ENCODE peak calls at places on chromosome 19, in nine cellular contexts. X is heart right ventricle; F is Karpas-422; D is CD8-positive, alpha-beta memory T cell; C is Caco-2; H is cardiac muscle cell; W is tibial artery; Y is breast epithelium; A is GM23248. R is an unnamed sample.

GRCh38 chr19:46392252-46392801 is 21.0 kb downstream of the CCDC8 start:
- DNase-seq in D (no peak), X (no peak), F (no peak), Y (no peak), H (peak; percentile 73), A (peak; percentile 61), C (no peak), W (no peak), R (no peak)

GRCh38 chr19:33703821-33704220 is 82.1 kb downstream of the CHST8 start:
- DNase-seq in W (no peak), F (no peak), H (no peak), D (no peak), Y (no peak), A (no peak), C (no peak), X (no peak), R (no peak)

GRCh38 chr19:29591670-29592069 is 14.4 kb upstream of the POP4 start:
- DNase-seq in F (no peak), A (no peak), H (no peak), C (no peak), D (no peak), W (no peak), X (no peak), Y (no peak), R (no peak)

GRCh38 chr19:14672043-14672872 is 2.4 kb downstream of the ADGRE3 start:
- DNase-seq in D (peak; percentile 12), C (no peak), W (no peak), Y (no peak), H (no peak), X (no peak), A (no peak), F (peak; percentile 45), R (no peak)

GRCh38 chr19:45899919-45900589 is 2.4 kb downstream of the MYPOP start:
- DNase-seq in A (no peak), C (no peak), X (no peak), H (no peak), Y (no peak), W (no peak), D (no peak), F (no peak), R (no peak)

GRCh38 chr19:17680235-17680722 is 7.9 kb downstream of the UNC13A start:
- DNase-seq in W (peak; percentile 82), C (peak; percentile 32), D (peak; percentile 50), A (peak; percentile 86), H (peak; percentile 58), F (no peak), X (peak; percentile 79), Y (peak; percentile 20), R (peak; percentile 39)

GRCh38 chr19:48351341-48351752 is 12.4 kb downstream of the TMEM143 start:
- DNase-seq in H (peak; percentile 69), Y (no peak), X (peak; percentile 78), C (peak; percentile 85), D (peak; percentile 67), F (peak; percentile 93), W (peak; percentile 59), A (peak; percentile 63), R (no peak)

GRCh38 chr19:36225219-36225892 is 10.4 kb downstream of the ZNF146 start:
- DNase-seq in Y (no peak), W (no peak), D (no peak), X (no peak), A (peak; percentile 71), F (no peak), C (no peak), H (peak; percentile 35), R (no peak)

GRCh38 chr19:7294571-7295212 is 478 bp upstream of the INSR start:
- DNase-seq in D (no peak), X (peak; percentile 81), F (no peak), C (peak; percentile 82), H (peak; percentile 52), W (peak; percentile 78), Y (peak; percentile 48), A (peak; percentile 72), R (peak; percentile 81)

GRCh38 chr19:47274891-47275865 is 493 bp downstream of the INAFM1 start:
- DNase-seq in Y (no peak), F (peak; percentile 51), C (peak; percentile 46), W (peak; percentile 48), A (peak; percentile 64), D (no peak), X (peak; percentile 42), H (peak; percentile 29), R (no peak)

GRCh38 chr19:18502633-18503294 is 19.1 kb downstream of the ELL start:
- DNase-seq in A (no peak), C (no peak), Y (peak; percentile 36), W (peak; percentile 63), H (no peak), X (peak; percentile 56), D (no peak), F (no peak), R (peak; percentile 79)

GRCh38 chr19:6720369-6721112 is at the start of gene C3:
- DNase-seq in D (no peak), W (peak; percentile 77), F (no peak), C (peak; percentile 32), H (peak; percentile 96), X (no peak), A (peak; percentile 92), Y (peak; percentile 44), R (peak; percentile 49)

GRCh38 chr19:18895038-18895827 is 725 bp downstream of the CERS1 start:
- DNase-seq in D (no peak), W (peak; percentile 40), C (peak; percentile 86), X (no peak), H (peak; percentile 24), Y (no peak), F (no peak), A (peak; percentile 59), R (peak; percentile 68)

GRCh38 chr19:615619-616018 is 17.7 kb downstream of the POLRMT start:
- DNase-seq in X (no peak), W (no peak), H (peak; percentile 27), C (no peak), F (no peak), A (no peak), D (no peak), Y (no peak), R (no peak)

GRCh38 chr19:43474986-43475705 is 9.7 kb upstream of the LYPD3 start:
- DNase-seq in D (peak; percentile 91), W (peak; percentile 87), X (peak; percentile 97), Y (peak; percentile 90), F (peak; percentile 48), A (peak; percentile 94), C (peak; percentile 99), H (peak; percentile 95), R (peak; percentile 75)

GRCh38 chr19:5249526-5249925 is 91.1 kb downstream of the PTPRS start:
- DNase-seq in X (no peak), H (no peak), C (no peak), D (no peak), Y (no peak), W (no peak), F (no peak), A (no peak), R (no peak)

GRCh38 chr19:6100284-6100915 is 9.9 kb downstream of the RFX2 start:
- DNase-seq in X (peak; percentile 16), H (no peak), C (no peak), A (no peak), F (no peak), W (no peak), Y (no peak), D (no peak), R (no peak)

GRCh38 chr19:17346109-17346671 is 8.8 kb downstream of the GTPBP3 start:
- DNase-seq in X (peak; percentile 81), D (peak; percentile 65), A (peak; percentile 69), Y (no peak), C (peak; percentile 83), F (peak; percentile 89), W (peak; percentile 63), H (peak; percentile 68), R (no peak)

DNA sequence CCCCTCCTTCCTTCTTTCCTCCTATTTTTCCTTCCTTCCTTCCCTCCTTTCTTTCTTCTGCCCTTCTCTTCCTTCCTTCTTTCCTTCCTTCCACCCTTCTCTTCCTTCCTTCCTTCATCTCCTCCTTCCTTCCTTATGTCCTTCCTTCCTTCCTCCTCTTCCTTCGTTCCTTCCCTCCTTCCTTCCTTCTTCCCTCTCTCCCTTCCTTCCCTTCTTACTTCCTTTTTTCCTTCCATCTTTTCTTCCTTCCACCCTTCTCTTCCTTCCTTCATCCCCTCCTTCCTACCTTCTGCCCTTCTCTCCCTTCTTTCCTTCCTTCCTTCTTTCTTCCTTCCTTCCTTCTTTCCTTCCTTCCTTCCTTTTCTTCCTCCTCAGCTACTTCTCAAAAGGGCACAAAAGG is 287.3 kb upstream of the ZNF507 start:
- DNase-seq in X (no peak), H (no peak), Y (no peak), C (no peak), F (no peak), D (no peak), W (no peak), A (no peak), R (no peak)
- H3K4me1 ChIP-seq in X (no peaks in the 10 kb centered on the region), H (no peaks in the 10 kb centered on the region), Y (no peaks in the 10 kb centered on the region), C (no peaks in the 10 kb centered on the region), F (peaks cover 9% of the 10 kb centered on the region), D (no peaks in the 10 kb centered on the region), W (no peaks in the 10 kb centered on the region), A (no peaks in the 10 kb centered on the region), R (no peaks in the 10 kb centered on the region)

DNA sequence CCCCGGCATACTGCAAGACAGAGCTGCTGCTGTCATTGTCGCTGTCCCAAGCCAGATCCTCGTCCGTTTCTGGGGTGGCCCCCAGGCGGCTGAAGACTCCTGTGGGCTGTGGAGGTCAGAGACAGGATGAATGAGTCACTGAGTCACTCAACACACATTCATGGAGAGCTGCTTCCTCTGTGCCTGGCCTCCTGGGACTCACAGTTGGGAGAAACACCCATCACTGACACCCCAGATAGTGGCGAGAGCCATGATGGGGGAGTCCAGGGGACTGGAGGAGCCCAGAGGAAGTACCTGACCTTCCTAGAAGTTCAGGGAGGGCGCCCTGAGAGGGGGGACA is 26.0 kb downstream of the C19orf47 start:
- DNase-seq in H (no peak), W (no peak), C (no peak), D (no peak), F (no peak), Y (no peak), X (no peak), A (peak; percentile 7), R (no peak)
- H3K36me3 ChIP-seq in H (peaks cover 33% of the 10 kb centered on the region), W (peaks cover 78% of the 10 kb centered on the region), C (peaks cover 1% of the 10 kb centered on the region), D (no peaks in the 10 kb centered on the region), F (peaks cover 2% of the 10 kb centered on the region), Y (peaks cover 20% of the 10 kb centered on the region), X (peaks cover 89% of the 10 kb centered on the region), A (peaks cover 11% of the 10 kb centered on the region), R (peaks cover 3% of the 10 kb centered on the region)

DNA sequence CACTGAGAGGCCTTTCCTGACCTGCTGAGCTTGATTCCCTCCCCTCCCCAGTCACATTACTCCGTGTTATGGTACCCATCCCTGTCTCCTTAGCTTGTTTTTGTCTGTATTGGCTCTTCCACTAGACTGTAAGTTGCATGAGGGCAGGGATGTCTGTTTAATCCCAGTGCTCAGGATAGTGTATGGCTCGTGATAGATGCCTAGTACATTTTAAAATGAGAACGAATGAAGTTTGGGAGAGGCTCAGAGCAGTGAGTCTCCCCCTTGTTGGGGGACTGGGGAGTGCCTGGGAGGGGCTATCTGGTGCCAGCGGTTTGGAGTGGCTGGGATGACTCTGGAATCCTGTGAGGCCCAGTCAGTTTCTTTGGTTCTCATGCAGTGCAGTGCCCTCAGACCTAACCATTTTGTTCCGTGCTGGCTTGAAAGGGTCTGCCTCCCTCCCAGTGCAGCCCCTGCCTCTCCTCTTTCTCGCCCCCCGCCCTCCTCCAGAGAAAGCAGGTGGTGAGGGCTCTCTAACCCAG is 35.5 kb downstream of the ACTN4 start:
- DNase-seq in A (no peak), Y (no peak), H (no peak), X (no peak), C (no peak), W (no peak), D (no peak), F (no peak), R (no peak)
- H3K4me1 ChIP-seq in A (peaks cover 73% of the 10 kb centered on the region), Y (peaks cover 52% of the 10 kb centered on the region), H (peaks cover 43% of the 10 kb centered on the region), X (peaks cover 98% of the 10 kb centered on the region), C (peaks cover 64% of the 10 kb centered on the region), W (peaks cover 100% of the 10 kb centered on the region), D (peaks cover 85% of the 10 kb centered on the region), F (peaks cover 28% of the 10 kb centered on the region), R (peaks cover 89% of the 10 kb centered on the region)

GRCh38 chr19:55228015-55228391 is 560 bp downstream of the TMEM86B start:
- DNase-seq in D (no peak), F (no peak), W (no peak), A (no peak), Y (no peak), X (peak; percentile 71), H (no peak), C (no peak), R (no peak)
- H3K36me3 ChIP-seq in D (peaks cover 27% of the 10 kb centered on the region), F (peaks cover 80% of the 10 kb centered on the region), W (peaks cover 58% of the 10 kb centered on the region), A (peaks cover 2% of the 10 kb centered on the region), Y (peaks cover 18% of the 10 kb centered on the region), X (peaks cover 61% of the 10 kb centered on the region), H (peaks cover 12% of the 10 kb centered on the region), C (peaks cover 4% of the 10 kb centered on the region), R (peaks cover 51% of the 10 kb centered on the region)

R was measured in gastrocnemius medialis.